ENCODE peak calls at places on chromosome 22, in seven cellular contexts. X is stimulated activated CD4-positive, alpha-beta T cell treated with anti-CD3 and anti-CD28 coated beads, Interleukin-12 subunit alpha, Interleukin-12 subunit beta, amount 100 ng/mL, for 24 hours; D is retinal pigment epithelial cell; C is epithelial cell of prostate; R is SHP77 treated with DMSO at 0.1 percent for 48 hours; U is cardiac muscle cell; S is uterus. M is an unnamed sample.

GRCh38 chr22:19754701-19755144 is 5.9 kb upstream of the TBX1 start:
- DNase-seq in S (no peak), X (no peak), U (no peak), D (no peak), C (no peak), R (no peak), M (no peak)

GRCh38 chr22:26646158-26646557 is 11.2 kb upstream of the MIAT start:
- DNase-seq in C (no peak), R (no peak), S (no peak), D (no peak), X (no peak), U (peak; percentile 12), M (no peak)

GRCh38 chr22:48889887-48890692 is 937.6 kb downstream of the BRD1 start:
- DNase-seq in S (no peak), D (no peak), U (no peak), C (no peak), R (no peak), X (no peak), M (no peak)

GRCh38 chr22:27128461-27129080 is 471.2 kb downstream of the MIAT start:
- DNase-seq in X (no peak), U (no peak), C (no peak), S (no peak), D (no peak), R (no peak), M (no peak)

GRCh38 chr22:27534720-27535125 is 266.8 kb downstream of the MN1 start:
- DNase-seq in C (no peak), D (no peak), X (no peak), R (no peak), U (peak; percentile 87), S (no peak), M (no peak)

GRCh38 chr22:46972901-46973831 is 210.7 kb downstream of the TBC1D22A start:
- DNase-seq in R (no peak), U (no peak), X (no peak), C (no peak), S (no peak), D (no peak), M (no peak)

GRCh38 chr22:42630901-42631602 is 9.3 kb downstream of the ATP5MGL start:
- DNase-seq in X (no peak), C (no peak), R (no peak), D (no peak), U (no peak), S (no peak), M (no peak)

GRCh38 chr22:23781065-23781464 is 5.7 kb upstream of the SMARCB1 start:
- DNase-seq in R (no peak), U (no peak), S (no peak), D (no peak), X (no peak), C (no peak), M (no peak)

GRCh38 chr22:44538071-44538470 is 40.0 kb upstream of the RTL6 start:
- DNase-seq in C (no peak), U (peak; percentile 71), S (no peak), X (no peak), D (no peak), R (no peak), M (no peak)

GRCh38 chr22:41310336-41310735 is 9.0 kb downstream of the ZC3H7B start:
- DNase-seq in D (no peak), U (no peak), R (no peak), X (no peak), S (no peak), C (no peak), M (no peak)

M was measured in activated CD8-positive, alpha-beta memory T cell treated with anti-CD3 and anti-CD28 coated beads for 48 hours.